ENCODE peak calls at places on chromosome 19, in seven cellular contexts. Q is activated naive CD8-positive, alpha-beta T cell treated with anti-CD3 and anti-CD28 coated beads for 36 hours; Y is neuronal stem cell; T is activated CD4-positive, alpha-beta T cell treated with anti-CD3 and anti-CD28 coated beads, Interleukin-2, amount 50 U/mL, for 1 hour; F is HL-60; K is EH; S is NCI-H1105. E is an unnamed sample.

GRCh38 chr19:21513651-21514050 is 8.2 kb downstream of the ZNF429 start:
- DNase-seq in K (no peak), F (no peak), Y (no peak), T (no peak), Q (no peak), S (no peak), E (no peak)

GRCh38 chr19:39131255-39131755 is 5.7 kb downstream of the PAK4 start:
- DNase-seq in F (no peak), K (no peak), Q (no peak), T (no peak), S (no peak), Y (no peak), E (no peak)

GRCh38 chr19:10654610-10655456 is 687 bp downstream of the ILF3 start:
- DNase-seq in Q (peak; percentile 73), K (peak; percentile 56), T (peak; percentile 58), S (peak; percentile 66), Y (peak; percentile 84), F (no peak), E (peak; percentile 74)

GRCh38 chr19:38218204-38218603 is 5.8 kb downstream of the DPF1 start:
- DNase-seq in Q (no peak), F (no peak), Y (no peak), S (no peak), T (no peak), K (no peak), E (no peak)

GRCh38 chr19:485583-486236 is 10.6 kb upstream of the MADCAM1 start:
- DNase-seq in T (no peak), Q (no peak), K (peak; percentile 36), Y (peak; percentile 75), S (peak; percentile 34), F (no peak), E (no peak)

GRCh38 chr19:37251308-37252229 is 33.6 kb downstream of the ZNF383 start:
- DNase-seq in K (peak; percentile 95), Y (peak; percentile 76), Q (peak; percentile 64), T (peak; percentile 6), S (peak; percentile 90), F (peak; percentile 86), E (peak; percentile 93)

GRCh38 chr19:3136684-3137055 is 837 bp downstream of the GNA15 start:
- DNase-seq in K (no peak), F (no peak), Q (no peak), Y (no peak), S (no peak), T (no peak), E (no peak)

GRCh38 chr19:7917292-7918061 is 2.7 kb upstream of the SNAPC2 start:
- DNase-seq in T (peak; percentile 62), Q (peak; percentile 69), S (peak; percentile 24), F (no peak), K (peak; percentile 61), Y (no peak), E (no peak)

GRCh38 chr19:12868540-12869112 is 12.6 kb downstream of the DNASE2 start:
- DNase-seq in Y (no peak), F (no peak), K (peak; percentile 26), T (no peak), Q (peak; percentile 31), S (no peak), E (no peak)

GRCh38 chr19:33040994-33041827 is 23.5 kb downstream of the RHPN2 start:
- DNase-seq in F (no peak), S (no peak), T (no peak), Y (no peak), K (peak; percentile 68), Q (no peak), E (no peak)

GRCh38 chr19:46614114-46614701 is 10.7 kb downstream of the PTGIR start:
- DNase-seq in K (peak; percentile 81), F (no peak), Y (peak; percentile 78), S (peak; percentile 70), Q (peak; percentile 80), T (peak; percentile 81), E (peak; percentile 48)

GRCh38 chr19:37074111-37074510 is 4.1 kb upstream of the ZNF420 start:
- DNase-seq in T (no peak), F (no peak), Q (no peak), S (no peak), K (no peak), Y (no peak), E (no peak)

GRCh38 chr19:44846455-44847143 is 502 bp downstream of the NECTIN2 start:
- DNase-seq in T (no peak), F (no peak), Q (no peak), K (peak; percentile 58), S (no peak), Y (peak; percentile 89), E (peak; percentile 80)

GRCh38 chr19:1122972-1123363 is 19.2 kb downstream of the GPX4 start:
- DNase-seq in F (no peak), Y (peak; percentile 57), K (peak; percentile 83), S (no peak), T (no peak), Q (peak; percentile 67), E (peak; percentile 78)

GRCh38 chr19:47487551-47488515 is 3.8 kb upstream of the KPTN start:
- DNase-seq in Y (no peak), S (no peak), K (no peak), Q (no peak), T (no peak), F (no peak), E (no peak)

GRCh38 chr19:18021121-18021755 is 13.3 kb downstream of the ARRDC2 start:
- DNase-seq in T (peak; percentile 82), Y (no peak), F (no peak), S (no peak), Q (peak; percentile 78), K (peak; percentile 92), E (no peak)

GRCh38 chr19:17455711-17456123 is 5.0 kb downstream of the NXNL1 start:
- DNase-seq in Q (no peak), S (no peak), F (no peak), T (no peak), Y (no peak), K (no peak), E (no peak)

GRCh38 chr19:43768273-43769050 is 12.3 kb downstream of the KCNN4 start:
- DNase-seq in F (peak; percentile 94), Y (no peak), T (no peak), S (no peak), K (no peak), Q (no peak), E (no peak)

GRCh38 chr19:49680473-49681351 is 3.6 kb downstream of the PRMT1 start:
- DNase-seq in K (peak; percentile 81), Y (peak; percentile 97), S (peak; percentile 93), F (no peak), Q (peak; percentile 94), T (peak; percentile 95), E (peak; percentile 87)

GRCh38 chr19:17944301-17944700 is 11.5 kb downstream of the CCDC124 start:
- DNase-seq in T (no peak), K (peak; percentile 84), Y (no peak), S (no peak), F (no peak), Q (no peak), E (no peak)

GRCh38 chr19:7789447-7789846 is 26.4 kb downstream of the CLEC4M start:
- DNase-seq in F (no peak), S (peak; percentile 45), K (no peak), Y (no peak), Q (no peak), T (peak; percentile 35), E (no peak)

GRCh38 chr19:1920644-1921043 is 15.4 kb downstream of the ADAT3 start:
- DNase-seq in T (no peak), Y (no peak), F (no peak), S (no peak), Q (no peak), K (no peak), E (no peak)

GRCh38 chr19:33373701-33374405 is at the start of gene CEBPG:
- DNase-seq in S (peak; percentile 27), Q (peak; percentile 74), K (peak; percentile 71), Y (peak; percentile 43), F (no peak), T (peak; percentile 51), E (no peak)

GRCh38 chr19:32240316-32240715 is 105.1 kb upstream of the ZNF507 start:
- DNase-seq in T (no peak), Q (no peak), Y (no peak), F (no peak), S (no peak), K (no peak), E (no peak)

GRCh38 chr19:16899566-16900075 is 10.8 kb downstream of the F2RL3 start:
- DNase-seq in F (peak; percentile 27), K (peak; percentile 37), Q (peak; percentile 35), Y (no peak), S (no peak), T (no peak), E (peak; percentile 28)

GRCh38 chr19:15635016-15635805 is 5.5 kb upstream of the CYP4F3 start:
- DNase-seq in K (no peak), Y (no peak), T (no peak), Q (no peak), S (no peak), F (no peak), E (no peak)

GRCh38 chr19:3910105-3910504 is 22.8 kb upstream of the NMRK2 start:
- DNase-seq in S (no peak), Y (no peak), T (no peak), Q (no peak), F (no peak), K (no peak), E (no peak)

GRCh38 chr19:33047422-33047821 is 17.3 kb downstream of the RHPN2 start:
- DNase-seq in Y (no peak), S (no peak), Q (no peak), T (no peak), K (no peak), F (no peak), E (no peak)

GRCh38 chr19:32201661-32202060 is 143.7 kb upstream of the ZNF507 start:
- DNase-seq in T (no peak), Y (no peak), S (no peak), F (no peak), Q (peak; percentile 8), K (no peak), E (no peak)

GRCh38 chr19:54448037-54448773 is 794 bp upstream of the LENG8 start:
- DNase-seq in S (no peak), Y (no peak), K (peak; percentile 72), Q (peak; percentile 44), T (peak; percentile 36), F (peak; percentile 69), E (no peak)

GRCh38 chr19:4186087-4186993 is 3.9 kb downstream of the ANKRD24 start:
- DNase-seq in K (peak; percentile 74), Q (peak; percentile 75), S (peak; percentile 51), Y (peak; percentile 83), T (peak; percentile 76), F (no peak), E (peak; percentile 82)

GRCh38 chr19:45137179-45137761 is 23.5 kb downstream of the NKPD1 start:
- DNase-seq in Y (no peak), S (no peak), F (no peak), Q (no peak), T (no peak), K (no peak), E (no peak)

GRCh38 chr19:16739546-16739945 is 19.9 kb downstream of the NWD1 start:
- DNase-seq in K (peak; percentile 18), Q (no peak), Y (no peak), S (no peak), F (no peak), T (no peak), E (no peak)

GRCh38 chr19:8221161-8221560 is 12.0 kb downstream of the CERS4 start:
- DNase-seq in Q (no peak), K (no peak), Y (no peak), T (no peak), F (no peak), S (no peak), E (no peak)

GRCh38 chr19:47663911-47664771 is 49.1 kb upstream of the EHD2 start:
- DNase-seq in F (peak; percentile 68), Q (no peak), K (peak; percentile 99), T (no peak), Y (no peak), S (no peak), E (no peak)

GRCh38 chr19:30696514-30696913 is 324.3 kb downstream of the ZNF536 start:
- DNase-seq in S (no peak), Q (peak; percentile 18), K (peak; percentile 7), Y (no peak), F (no peak), T (no peak), E (no peak)

E was measured in NT2/D1.